ENCODE peak calls at places on chromosomes 13 and 19, in ten cellular contexts. N is stimulated activated naive CD8-positive, alpha-beta T cell treated with anti-CD3 and anti-CD28 coated beads, Interleukin-15, Interleukin-2, amounts not matched to agents 100 U/mL and 50 U/mL, for 24 hours; F is activated CD8-positive, alpha-beta T cell treated with anti-CD3 and anti-CD28 coated beads for 36 hours; C is RWPE2; Y is activated CD8-positive, alpha-beta memory T cell treated with anti-CD3 and anti-CD28 coated beads, Interleukin-2, amount 10 ng/mL, durations not matched to agents 7 days and 5 days; E is naive thymus-derived CD8-positive, alpha-beta T cell; P is activated naive CD8-positive, alpha-beta T cell treated with anti-CD3 and anti-CD28 coated beads, Interleukin-2, amount 10 ng/mL, durations not matched to agents 7 days and 5 days; D is left cardiac atrium; T is T-cell; G is T-helper 17 cell. X is an unnamed sample.

GRCh38 chr19:56118666-56119584 is 2.2 kb downstream of the ZNF787 start:
- ATAC-seq in E (no peak), N (no peak), Y (no peak), P (no peak), T (no peak), D (no peak), G (no peak), F (no peak), C (no peak), X (no peak)

GRCh38 chr19:10228925-10229324 is 2.2 kb downstream of the S1PR2 start:
- ATAC-seq in G (no peak), F (peak; percentile 31), P (no peak), C (no peak), N (no peak), Y (no peak), D (no peak), E (no peak), T (no peak), X (no peak)

GRCh38 chr19:13212759-13213330 is 62.6 kb downstream of the IER2 start:
- ATAC-seq in G (peak; percentile 45), D (no peak), P (peak; percentile 43), T (peak; percentile 49), N (peak; percentile 36), F (peak; percentile 38), C (peak; percentile 54), E (peak; percentile 58), Y (peak; percentile 59), X (no peak)

GRCh38 chr19:43675269-43675879 is 5.4 kb upstream of the PLAUR start:
- ATAC-seq in Y (peak; percentile 61), T (no peak), N (peak; percentile 50), F (peak; percentile 83), G (no peak), P (peak; percentile 65), C (peak; percentile 94), E (no peak), D (peak; percentile 28), X (no peak)

GRCh38 chr13:24495151-24495729 is 17.3 kb downstream of the PARP4 start:
- ATAC-seq in T (no peak), Y (no peak), D (no peak), C (no peak), F (no peak), P (no peak), N (no peak), G (no peak), E (no peak), X (no peak)

GRCh38 chr13:26325876-26326275 is 71.9 kb downstream of the CDK8 start:
- ATAC-seq in Y (no peak), E (no peak), C (no peak), G (no peak), F (peak; percentile 61), T (no peak), P (no peak), N (peak; percentile 28), D (no peak), X (no peak)

GRCh38 chr19:39390460-39390758 is 497 bp downstream of the PAF1 start:
- ATAC-seq in T (no peak), Y (no peak), N (no peak), G (no peak), P (no peak), F (no peak), E (no peak), D (no peak), C (peak; percentile 13), X (no peak)

GRCh38 chr13:113184568-113185440 is 23.7 kb downstream of the PCID2 start:
- ATAC-seq in C (no peak), D (no peak), P (peak; percentile 80), Y (peak; percentile 76), E (peak; percentile 66), T (peak; percentile 81), F (no peak), G (peak; percentile 65), N (no peak), X (no peak)

GRCh38 chr13:49791753-49792549 is 531 bp downstream of the KPNA3 start:
- ATAC-seq in C (peak; percentile 9), P (peak; percentile 11), N (peak; percentile 9), T (peak; percentile 0), E (no peak), D (peak; percentile 50), G (no peak), F (peak; percentile 10), Y (peak; percentile 25), X (peak; percentile 50)

X was measured in stimulated activated memory B cell treated with anti-CD40 and anti-IgM and Interleukin-4, amounts not matched to agents 10 μg/mL and 1 μg/mL and 100 μg/mL, for 72 hours.